ENCODE peak calls at places on chromosomes 5 and 9, in ten cellular contexts. One of them, this sample, is unnamed.

GRCh38 chr5:5341531-5342292 is 80.8 kb upstream of the ICE1 start:
- DNase-seq in A673: no peak
- DNase-seq in WERI-Rb-1: no peak
- DNase-seq in H9: no peak
- DNase-seq in CD4-positive, alpha-beta T cell: no peak
- DNase-seq in heart right ventricle: no peak
- DNase-seq in Peyer's patch: no peak
- DNase-seq in OCI-LY7: no peak
- DNase-seq in psoas muscle: no peak
- DNase-seq in WTC11: no peak
- DNase-seq in this sample: no peak

GRCh38 chr5:99141534-99142135 is 212.8 kb upstream of the CHD1 start:
- DNase-seq in A673: peak; percentile 3
- DNase-seq in WERI-Rb-1: no peak
- DNase-seq in H9: peak; percentile 37
- DNase-seq in CD4-positive, alpha-beta T cell: no peak
- DNase-seq in heart right ventricle: no peak
- DNase-seq in Peyer's patch: no peak
- DNase-seq in OCI-LY7: no peak
- DNase-seq in psoas muscle: no peak
- DNase-seq in WTC11: no peak
- DNase-seq in this sample: no peak

GRCh38 chr5:156838966-156839365 is 11.1 kb upstream of the PPP1R2B start:
- DNase-seq in A673: no peak
- DNase-seq in WERI-Rb-1: no peak
- DNase-seq in H9: no peak
- DNase-seq in CD4-positive, alpha-beta T cell: no peak
- DNase-seq in heart right ventricle: no peak
- DNase-seq in Peyer's patch: no peak
- DNase-seq in OCI-LY7: no peak
- DNase-seq in psoas muscle: no peak
- DNase-seq in WTC11: no peak
- DNase-seq in this sample: no peak

GRCh38 chr5:53256746-53257145 is 147.2 kb upstream of the MOCS2 start:
- DNase-seq in A673: no peak
- DNase-seq in WERI-Rb-1: no peak
- DNase-seq in H9: no peak
- DNase-seq in CD4-positive, alpha-beta T cell: no peak
- DNase-seq in heart right ventricle: no peak
- DNase-seq in Peyer's patch: no peak
- DNase-seq in OCI-LY7: no peak
- DNase-seq in psoas muscle: no peak
- DNase-seq in WTC11: no peak
- DNase-seq in this sample: no peak

GRCh38 chr9:110932883-110933282 is 105.4 kb downstream of the LPAR1 start:
- DNase-seq in A673: peak; percentile 81
- DNase-seq in WERI-Rb-1: no peak
- DNase-seq in H9: no peak
- DNase-seq in CD4-positive, alpha-beta T cell: no peak
- DNase-seq in heart right ventricle: no peak
- DNase-seq in Peyer's patch: no peak
- DNase-seq in OCI-LY7: no peak
- DNase-seq in psoas muscle: no peak
- DNase-seq in WTC11: no peak
- DNase-seq in this sample: no peak

GRCh38 chr5:31692561-31693221 is 53.8 kb downstream of the PDZD2 start:
- DNase-seq in A673: no peak
- DNase-seq in WERI-Rb-1: no peak
- DNase-seq in H9: no peak
- DNase-seq in CD4-positive, alpha-beta T cell: no peak
- DNase-seq in heart right ventricle: peak; percentile 77
- DNase-seq in Peyer's patch: no peak
- DNase-seq in OCI-LY7: no peak
- DNase-seq in psoas muscle: peak; percentile 63
- DNase-seq in WTC11: no peak
- DNase-seq in this sample: no peak

GRCh38 chr5:67799732-67800234 is 415.8 kb upstream of the PIK3R1 start:
- DNase-seq in A673: no peak
- DNase-seq in WERI-Rb-1: no peak
- DNase-seq in H9: no peak
- DNase-seq in CD4-positive, alpha-beta T cell: no peak
- DNase-seq in heart right ventricle: peak; percentile 9
- DNase-seq in Peyer's patch: no peak
- DNase-seq in OCI-LY7: no peak
- DNase-seq in psoas muscle: no peak
- DNase-seq in WTC11: no peak
- DNase-seq in this sample: no peak

GRCh38 chr5:128038641-128039040 is 44.9 kb upstream of the SLC12A2 start:
- DNase-seq in A673: peak; percentile 1
- DNase-seq in WERI-Rb-1: no peak
- DNase-seq in H9: no peak
- DNase-seq in CD4-positive, alpha-beta T cell: no peak
- DNase-seq in heart right ventricle: no peak
- DNase-seq in Peyer's patch: no peak
- DNase-seq in OCI-LY7: no peak
- DNase-seq in psoas muscle: no peak
- DNase-seq in WTC11: no peak
- DNase-seq in this sample: no peak

GRCh38 chr9:135000647-135001245 is 83.0 kb upstream of the FCN1 start:
- DNase-seq in A673: no peak
- DNase-seq in WERI-Rb-1: no peak
- DNase-seq in H9: no peak
- DNase-seq in CD4-positive, alpha-beta T cell: no peak
- DNase-seq in heart right ventricle: no peak
- DNase-seq in Peyer's patch: no peak
- DNase-seq in OCI-LY7: peak; percentile 58
- DNase-seq in psoas muscle: no peak
- DNase-seq in WTC11: no peak
- DNase-seq in this sample: no peak

GRCh38 chr9:112279501-112279900 is 53.9 kb downstream of the PTBP3 start:
- DNase-seq in A673: no peak
- DNase-seq in WERI-Rb-1: no peak
- DNase-seq in H9: no peak
- DNase-seq in CD4-positive, alpha-beta T cell: no peak
- DNase-seq in heart right ventricle: no peak
- DNase-seq in Peyer's patch: no peak
- DNase-seq in OCI-LY7: no peak
- DNase-seq in psoas muscle: no peak
- DNase-seq in WTC11: no peak
- DNase-seq in this sample: no peak

GRCh38 chr5:174187481-174187880 is 142.0 kb downstream of the NSG2 start:
- DNase-seq in A673: no peak
- DNase-seq in WERI-Rb-1: no peak
- DNase-seq in H9: peak; percentile 10
- DNase-seq in CD4-positive, alpha-beta T cell: no peak
- DNase-seq in heart right ventricle: no peak
- DNase-seq in Peyer's patch: no peak
- DNase-seq in OCI-LY7: no peak
- DNase-seq in psoas muscle: no peak
- DNase-seq in WTC11: no peak
- DNase-seq in this sample: no peak

GRCh38 chr5:76084496-76085285 is 1.5 kb downstream of the SV2C start:
- DNase-seq in A673: peak; percentile 63
- DNase-seq in WERI-Rb-1: peak; percentile 61
- DNase-seq in H9: peak; percentile 71
- DNase-seq in CD4-positive, alpha-beta T cell: no peak
- DNase-seq in heart right ventricle: no peak
- DNase-seq in Peyer's patch: no peak
- DNase-seq in OCI-LY7: no peak
- DNase-seq in psoas muscle: no peak
- DNase-seq in WTC11: peak; percentile 44
- DNase-seq in this sample: no peak

GRCh38 chr5:151101151-151101550 is 20.3 kb upstream of the TNIP1 start:
- DNase-seq in A673: no peak
- DNase-seq in WERI-Rb-1: no peak
- DNase-seq in H9: no peak
- DNase-seq in CD4-positive, alpha-beta T cell: no peak
- DNase-seq in heart right ventricle: no peak
- DNase-seq in Peyer's patch: no peak
- DNase-seq in OCI-LY7: no peak
- DNase-seq in psoas muscle: no peak
- DNase-seq in WTC11: no peak
- DNase-seq in this sample: no peak

GRCh38 chr5:124652892-124653441 is 93.5 kb downstream of the ZNF608 start:
- DNase-seq in A673: no peak
- DNase-seq in WERI-Rb-1: no peak
- DNase-seq in H9: no peak
- DNase-seq in CD4-positive, alpha-beta T cell: no peak
- DNase-seq in heart right ventricle: no peak
- DNase-seq in Peyer's patch: no peak
- DNase-seq in OCI-LY7: peak; percentile 47
- DNase-seq in psoas muscle: no peak
- DNase-seq in WTC11: no peak
- DNase-seq in this sample: no peak
- TF ChIP-seq CTCF in A673: no peak
- TF ChIP-seq CTCF in WERI-Rb-1: no peak
- TF ChIP-seq CTCF in H9: no peak
- TF ChIP-seq CTCF in CD4-positive, alpha-beta T cell: no peak
- TF ChIP-seq CTCF in heart right ventricle: no peak
- TF ChIP-seq CTCF in Peyer's patch: no peak
- TF ChIP-seq CTCF in OCI-LY7: peak; percentile 51
- TF ChIP-seq CTCF in psoas muscle: no peak
- TF ChIP-seq CTCF in WTC11: no peak
- TF ChIP-seq CTCF in this sample: no peak

GRCh38 chr5:170429014-170429413 is 39.8 kb upstream of the KCNMB1 start:
- DNase-seq in A673: peak; percentile 46
- DNase-seq in WERI-Rb-1: no peak
- DNase-seq in H9: peak; percentile 52
- DNase-seq in CD4-positive, alpha-beta T cell: no peak
- DNase-seq in heart right ventricle: no peak
- DNase-seq in Peyer's patch: no peak
- DNase-seq in OCI-LY7: no peak
- DNase-seq in psoas muscle: no peak
- DNase-seq in WTC11: no peak
- DNase-seq in this sample: no peak
- TF ChIP-seq CTCF in A673: peak; percentile 28
- TF ChIP-seq CTCF in WERI-Rb-1: no peak
- TF ChIP-seq CTCF in H9: peak; percentile 56
- TF ChIP-seq CTCF in CD4-positive, alpha-beta T cell: no peak
- TF ChIP-seq CTCF in heart right ventricle: no peak
- TF ChIP-seq CTCF in Peyer's patch: no peak
- TF ChIP-seq CTCF in OCI-LY7: no peak
- TF ChIP-seq CTCF in psoas muscle: no peak
- TF ChIP-seq CTCF in WTC11: no peak
- TF ChIP-seq CTCF in this sample: peak; percentile 63

GRCh38 chr9:95104088-95104960 is 213.2 kb downstream of the FANCC start:
- DNase-seq in A673: no peak
- DNase-seq in WERI-Rb-1: no peak
- DNase-seq in H9: no peak
- DNase-seq in CD4-positive, alpha-beta T cell: no peak
- DNase-seq in heart right ventricle: no peak
- DNase-seq in Peyer's patch: peak; percentile 38
- DNase-seq in OCI-LY7: no peak
- DNase-seq in psoas muscle: no peak
- DNase-seq in WTC11: no peak
- DNase-seq in this sample: no peak

GRCh38 chr9:95101326-95101725 is 216.2 kb downstream of the FANCC start:
- DNase-seq in A673: no peak
- DNase-seq in WERI-Rb-1: no peak
- DNase-seq in H9: no peak
- DNase-seq in CD4-positive, alpha-beta T cell: no peak
- DNase-seq in heart right ventricle: no peak
- DNase-seq in Peyer's patch: peak; percentile 30
- DNase-seq in OCI-LY7: no peak
- DNase-seq in psoas muscle: no peak
- DNase-seq in WTC11: no peak
- DNase-seq in this sample: no peak

GRCh38 chr9:95102001-95102433 is 215.5 kb downstream of the FANCC start:
- DNase-seq in A673: no peak
- DNase-seq in WERI-Rb-1: no peak
- DNase-seq in H9: no peak
- DNase-seq in CD4-positive, alpha-beta T cell: no peak
- DNase-seq in heart right ventricle: no peak
- DNase-seq in Peyer's patch: peak; percentile 10
- DNase-seq in OCI-LY7: no peak
- DNase-seq in psoas muscle: no peak
- DNase-seq in WTC11: no peak
- DNase-seq in this sample: no peak

GRCh38 chr9:95103385-95104087 is 214.0 kb downstream of the FANCC start:
- DNase-seq in A673: no peak
- DNase-seq in WERI-Rb-1: peak; percentile 53
- DNase-seq in H9: peak; percentile 77
- DNase-seq in CD4-positive, alpha-beta T cell: no peak
- DNase-seq in heart right ventricle: peak; percentile 58
- DNase-seq in Peyer's patch: peak; percentile 46
- DNase-seq in OCI-LY7: no peak
- DNase-seq in psoas muscle: no peak
- DNase-seq in WTC11: peak; percentile 39
- DNase-seq in this sample: no peak

GRCh38 chr9:95102572-95102971 is 214.9 kb downstream of the FANCC start:
- DNase-seq in A673: no peak
- DNase-seq in WERI-Rb-1: no peak
- DNase-seq in H9: no peak
- DNase-seq in CD4-positive, alpha-beta T cell: no peak
- DNase-seq in heart right ventricle: no peak
- DNase-seq in Peyer's patch: peak; percentile 37
- DNase-seq in OCI-LY7: no peak
- DNase-seq in psoas muscle: no peak
- DNase-seq in WTC11: no peak
- DNase-seq in this sample: no peak
- TF ChIP-seq CTCF in A673: no peak
- TF ChIP-seq CTCF in WERI-Rb-1: no peak
- TF ChIP-seq CTCF in H9: no peak
- TF ChIP-seq CTCF in CD4-positive, alpha-beta T cell: no peak
- TF ChIP-seq CTCF in heart right ventricle: no peak
- TF ChIP-seq CTCF in Peyer's patch: no peak
- TF ChIP-seq CTCF in OCI-LY7: no peak
- TF ChIP-seq CTCF in psoas muscle: no peak
- TF ChIP-seq CTCF in WTC11: no peak
- TF ChIP-seq CTCF in this sample: no peak

DNA sequence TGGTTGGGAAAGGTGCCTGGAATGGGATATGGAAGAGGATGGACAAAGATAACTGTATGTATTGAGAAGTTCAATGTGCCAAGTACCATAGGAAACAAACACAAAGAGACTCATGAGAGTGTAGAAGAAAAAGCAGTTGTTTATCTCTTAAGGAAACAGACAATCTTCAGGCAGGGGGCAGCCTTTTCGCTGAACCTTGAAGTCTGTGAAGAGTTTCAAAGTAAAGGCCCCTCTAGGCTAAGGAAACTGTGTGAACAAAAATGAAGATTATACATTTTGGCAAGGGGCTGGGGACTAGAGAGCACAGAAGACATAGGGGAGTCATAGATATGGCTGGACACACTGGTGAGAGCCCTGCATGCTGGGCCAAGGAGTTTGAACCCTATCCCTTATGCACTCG is 27.5 kb upstream of the FRMPD1 start:
- DNase-seq in A673: no peak
- DNase-seq in WERI-Rb-1: no peak
- DNase-seq in H9: no peak
- DNase-seq in CD4-positive, alpha-beta T cell: no peak
- DNase-seq in heart right ventricle: no peak
- DNase-seq in Peyer's patch: no peak
- DNase-seq in OCI-LY7: no peak
- DNase-seq in psoas muscle: no peak
- DNase-seq in WTC11: no peak
- DNase-seq in this sample: no peak
- TF ChIP-seq CTCF in A673: no peak
- TF ChIP-seq CTCF in WERI-Rb-1: no peak
- TF ChIP-seq CTCF in H9: peak; percentile 23
- TF ChIP-seq CTCF in CD4-positive, alpha-beta T cell: no peak
- TF ChIP-seq CTCF in heart right ventricle: no peak
- TF ChIP-seq CTCF in Peyer's patch: no peak
- TF ChIP-seq CTCF in OCI-LY7: peak; percentile 10
- TF ChIP-seq CTCF in psoas muscle: no peak
- TF ChIP-seq CTCF in WTC11: no peak
- TF ChIP-seq CTCF in this sample: no peak